ENCODE peak calls at places on chromosome 21, in seven cellular contexts. One of them, this sample, is unnamed.

GRCh38 chr21:46001821-46002681 is 20.5 kb downstream of the COL6A1 start:
- DNase-seq in cardiac muscle cell: no peak
- DNase-seq in IMR-90: no peak
- DNase-seq in K562: no peak
- DNase-seq in heart left ventricle: peak; percentile 65
- DNase-seq in LNCaP clone FGC: no peak
- DNase-seq in GM10248: no peak
- DNase-seq in this sample: no peak

GRCh38 chr21:38804617-38805281 is 980 bp upstream of the ETS2 start:
- DNase-seq in cardiac muscle cell: peak; percentile 61
- DNase-seq in IMR-90: peak; percentile 54
- DNase-seq in K562: peak; percentile 62
- DNase-seq in heart left ventricle: peak; percentile 88
- DNase-seq in LNCaP clone FGC: no peak
- DNase-seq in GM10248: peak; percentile 45
- DNase-seq in this sample: peak; percentile 76

GRCh38 chr21:33021150-33021549 is 4.6 kb upstream of the OLIG2 start:
- DNase-seq in cardiac muscle cell: no peak
- DNase-seq in IMR-90: no peak
- DNase-seq in K562: no peak
- DNase-seq in heart left ventricle: no peak
- DNase-seq in LNCaP clone FGC: no peak
- DNase-seq in GM10248: no peak
- DNase-seq in this sample: no peak

GRCh38 chr21:27759091-27759659 is 792.3 kb upstream of the ADAMTS5 start:
- DNase-seq in cardiac muscle cell: no peak
- DNase-seq in IMR-90: no peak
- DNase-seq in K562: no peak
- DNase-seq in heart left ventricle: peak; percentile 60
- DNase-seq in LNCaP clone FGC: no peak
- DNase-seq in GM10248: no peak
- DNase-seq in this sample: peak; percentile 9

GRCh38 chr21:45931397-45931969 is 50.1 kb upstream of the COL6A1 start:
- DNase-seq in cardiac muscle cell: no peak
- DNase-seq in IMR-90: no peak
- DNase-seq in K562: no peak
- DNase-seq in heart left ventricle: peak; percentile 25
- DNase-seq in LNCaP clone FGC: no peak
- DNase-seq in GM10248: no peak
- DNase-seq in this sample: no peak

GRCh38 chr21:33394260-33394659 is 9.0 kb upstream of the IFNGR2 start:
- DNase-seq in cardiac muscle cell: peak; percentile 65
- DNase-seq in IMR-90: no peak
- DNase-seq in K562: no peak
- DNase-seq in heart left ventricle: no peak
- DNase-seq in LNCaP clone FGC: no peak
- DNase-seq in GM10248: no peak
- DNase-seq in this sample: no peak

GRCh38 chr21:45420061-45420521 is 15.1 kb downstream of the COL18A1 start:
- DNase-seq in cardiac muscle cell: no peak
- DNase-seq in IMR-90: no peak
- DNase-seq in K562: no peak
- DNase-seq in heart left ventricle: peak; percentile 73
- DNase-seq in LNCaP clone FGC: no peak
- DNase-seq in GM10248: no peak
- DNase-seq in this sample: no peak

GRCh38 chr21:45471229-45472052 is 66.5 kb downstream of the COL18A1 start:
- DNase-seq in cardiac muscle cell: peak; percentile 92
- DNase-seq in IMR-90: peak; percentile 93
- DNase-seq in K562: no peak
- DNase-seq in heart left ventricle: peak; percentile 66
- DNase-seq in LNCaP clone FGC: no peak
- DNase-seq in GM10248: no peak
- DNase-seq in this sample: no peak

GRCh38 chr21:28229811-28230210 is 762.9 kb downstream of the LTN1 start:
- DNase-seq in cardiac muscle cell: peak; percentile 91
- DNase-seq in IMR-90: peak; percentile 93
- DNase-seq in K562: no peak
- DNase-seq in heart left ventricle: no peak
- DNase-seq in LNCaP clone FGC: peak; percentile 8
- DNase-seq in GM10248: no peak
- DNase-seq in this sample: no peak

GRCh38 chr21:46457801-46458314 is 833 bp upstream of the DIP2A start:
- DNase-seq in cardiac muscle cell: peak; percentile 44
- DNase-seq in IMR-90: peak; percentile 40
- DNase-seq in K562: peak; percentile 69
- DNase-seq in heart left ventricle: peak; percentile 79
- DNase-seq in LNCaP clone FGC: no peak
- DNase-seq in GM10248: peak; percentile 50
- DNase-seq in this sample: no peak

GRCh38 chr21:33870768-33871167 is 44.8 kb downstream of the ATP5PO start:
- DNase-seq in cardiac muscle cell: no peak
- DNase-seq in IMR-90: peak; percentile 31
- DNase-seq in K562: no peak
- DNase-seq in heart left ventricle: no peak
- DNase-seq in LNCaP clone FGC: no peak
- DNase-seq in GM10248: no peak
- DNase-seq in this sample: no peak

GRCh38 chr21:16117331-16117730 is 387.5 kb downstream of the USP25 start:
- DNase-seq in cardiac muscle cell: peak; percentile 39
- DNase-seq in IMR-90: no peak
- DNase-seq in K562: no peak
- DNase-seq in heart left ventricle: no peak
- DNase-seq in LNCaP clone FGC: no peak
- DNase-seq in GM10248: no peak
- DNase-seq in this sample: no peak

GRCh38 chr21:45981641-45982255 is at the start of gene COL6A1:
- DNase-seq in cardiac muscle cell: peak; percentile 85
- DNase-seq in IMR-90: peak; percentile 66
- DNase-seq in K562: peak; percentile 85
- DNase-seq in heart left ventricle: peak; percentile 87
- DNase-seq in LNCaP clone FGC: no peak
- DNase-seq in GM10248: no peak
- DNase-seq in this sample: peak; percentile 59

GRCh38 chr21:39681845-39682244 is 63.1 kb upstream of the IGSF5 start:
- DNase-seq in cardiac muscle cell: peak; percentile 19
- DNase-seq in IMR-90: peak; percentile 13
- DNase-seq in K562: no peak
- DNase-seq in heart left ventricle: no peak
- DNase-seq in LNCaP clone FGC: no peak
- DNase-seq in GM10248: no peak
- DNase-seq in this sample: no peak

GRCh38 chr21:20570824-20571232 is 427.4 kb upstream of the NCAM2 start:
- DNase-seq in cardiac muscle cell: no peak
- DNase-seq in IMR-90: no peak
- DNase-seq in K562: peak; percentile 32
- DNase-seq in heart left ventricle: no peak
- DNase-seq in LNCaP clone FGC: no peak
- DNase-seq in GM10248: no peak
- DNase-seq in this sample: peak; percentile 5

GRCh38 chr21:38297193-38297592 is 40.4 kb downstream of the KCNJ15 start:
- DNase-seq in cardiac muscle cell: no peak
- DNase-seq in IMR-90: peak; percentile 78
- DNase-seq in K562: no peak
- DNase-seq in heart left ventricle: no peak
- DNase-seq in LNCaP clone FGC: no peak
- DNase-seq in GM10248: no peak
- DNase-seq in this sample: peak; percentile 5

GRCh38 chr21:28554660-28555475 is 437.8 kb downstream of the LTN1 start:
- DNase-seq in cardiac muscle cell: peak; percentile 54
- DNase-seq in IMR-90: peak; percentile 63
- DNase-seq in K562: no peak
- DNase-seq in heart left ventricle: no peak
- DNase-seq in LNCaP clone FGC: no peak
- DNase-seq in GM10248: no peak
- DNase-seq in this sample: no peak

GRCh38 chr21:38505654-38506523 is 7.6 kb upstream of the ERG start:
- DNase-seq in cardiac muscle cell: peak; percentile 85
- DNase-seq in IMR-90: peak; percentile 71
- DNase-seq in K562: peak; percentile 31
- DNase-seq in heart left ventricle: no peak
- DNase-seq in LNCaP clone FGC: peak; percentile 25
- DNase-seq in GM10248: peak; percentile 31
- DNase-seq in this sample: peak; percentile 55

GRCh38 chr21:21003701-21004100 is 5.5 kb downstream of the NCAM2 start:
- DNase-seq in cardiac muscle cell: peak; percentile 57
- DNase-seq in IMR-90: peak; percentile 37
- DNase-seq in K562: peak; percentile 31
- DNase-seq in heart left ventricle: no peak
- DNase-seq in LNCaP clone FGC: peak; percentile 64
- DNase-seq in GM10248: no peak
- DNase-seq in this sample: peak; percentile 32

GRCh38 chr21:28521932-28522826 is 470.5 kb downstream of the LTN1 start:
- DNase-seq in cardiac muscle cell: peak; percentile 60
- DNase-seq in IMR-90: peak; percentile 79
- DNase-seq in K562: no peak
- DNase-seq in heart left ventricle: no peak
- DNase-seq in LNCaP clone FGC: no peak
- DNase-seq in GM10248: no peak
- DNase-seq in this sample: peak; percentile 22

GRCh38 chr21:27024316-27024715 is 57.4 kb upstream of the ADAMTS5 start:
- DNase-seq in cardiac muscle cell: peak; percentile 41
- DNase-seq in IMR-90: peak; percentile 71
- DNase-seq in K562: no peak
- DNase-seq in heart left ventricle: no peak
- DNase-seq in LNCaP clone FGC: no peak
- DNase-seq in GM10248: no peak
- DNase-seq in this sample: no peak

GRCh38 chr21:29378814-29379213 is 80.1 kb downstream of the BACH1 start:
- DNase-seq in cardiac muscle cell: peak; percentile 63
- DNase-seq in IMR-90: peak; percentile 56
- DNase-seq in K562: no peak
- DNase-seq in heart left ventricle: no peak
- DNase-seq in LNCaP clone FGC: no peak
- DNase-seq in GM10248: no peak
- DNase-seq in this sample: no peak

GRCh38 chr21:25313891-25314646 is 293.2 kb downstream of the MRPL39 start:
- DNase-seq in cardiac muscle cell: peak; percentile 57
- DNase-seq in IMR-90: peak; percentile 67
- DNase-seq in K562: no peak
- DNase-seq in heart left ventricle: no peak
- DNase-seq in LNCaP clone FGC: no peak
- DNase-seq in GM10248: no peak
- DNase-seq in this sample: no peak
- TF ChIP-seq CTCF in cardiac muscle cell: peak; percentile 43
- TF ChIP-seq CTCF in IMR-90: peak; percentile 68
- TF ChIP-seq CTCF in K562: no peak
- TF ChIP-seq CTCF in heart left ventricle: peak; percentile 24
- TF ChIP-seq CTCF in LNCaP clone FGC: peak; percentile 32
- TF ChIP-seq CTCF in GM10248: peak; percentile 39
- TF ChIP-seq CTCF in this sample: no peak

GRCh38 chr21:42537106-42537742 is 23.6 kb downstream of the SLC37A1 start:
- DNase-seq in cardiac muscle cell: no peak
- DNase-seq in IMR-90: no peak
- DNase-seq in K562: peak; percentile 48
- DNase-seq in heart left ventricle: no peak
- DNase-seq in LNCaP clone FGC: no peak
- DNase-seq in GM10248: no peak
- DNase-seq in this sample: no peak
- TF ChIP-seq CTCF in cardiac muscle cell: peak; percentile 29
- TF ChIP-seq CTCF in IMR-90: peak; percentile 16
- TF ChIP-seq CTCF in K562: peak; percentile 68
- TF ChIP-seq CTCF in heart left ventricle: peak; percentile 17
- TF ChIP-seq CTCF in LNCaP clone FGC: peak; percentile 62
- TF ChIP-seq CTCF in GM10248: peak; percentile 55
- TF ChIP-seq CTCF in this sample: no peak

DNA sequence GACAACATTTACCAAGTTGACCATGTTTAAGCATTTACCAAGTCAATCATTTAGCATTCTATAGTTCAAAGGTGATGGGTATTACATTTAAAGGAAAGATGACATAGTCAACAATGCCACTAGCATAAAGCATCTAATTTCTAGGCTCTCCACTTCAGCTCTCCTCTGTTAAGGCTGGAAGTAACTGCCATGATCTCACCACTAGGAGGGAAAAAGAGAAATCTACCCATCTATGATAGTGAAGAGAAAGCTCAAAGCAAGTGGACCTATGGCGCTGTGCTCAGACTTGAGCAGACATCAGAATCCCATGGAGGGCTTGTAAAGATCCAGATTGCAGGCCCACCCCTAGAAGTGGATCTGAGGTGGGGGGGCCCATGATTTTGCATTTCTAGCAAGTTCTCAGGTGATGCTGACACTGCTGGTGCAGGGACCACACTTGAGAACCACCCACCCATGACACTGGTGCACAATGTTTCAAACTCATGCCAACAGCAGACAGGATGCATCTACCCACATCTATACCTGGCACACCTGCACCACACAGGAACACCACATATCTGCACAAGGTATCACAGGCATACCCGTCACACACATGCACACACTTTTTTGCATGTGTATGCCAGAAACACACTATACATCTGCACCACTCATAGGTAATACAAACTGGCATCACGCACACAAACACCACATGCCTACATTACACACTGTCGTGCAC is 392.9 kb upstream of the RUNX1 start:
- DNase-seq in cardiac muscle cell: no peak
- DNase-seq in IMR-90: no peak
- DNase-seq in K562: no peak
- DNase-seq in heart left ventricle: no peak
- DNase-seq in LNCaP clone FGC: no peak
- DNase-seq in GM10248: no peak
- DNase-seq in this sample: no peak
- TF ChIP-seq CTCF in cardiac muscle cell: peak; percentile 21
- TF ChIP-seq CTCF in IMR-90: peak; percentile 10
- TF ChIP-seq CTCF in K562: peak; percentile 11
- TF ChIP-seq CTCF in heart left ventricle: no peak
- TF ChIP-seq CTCF in LNCaP clone FGC: peak; percentile 12
- TF ChIP-seq CTCF in GM10248: no peak
- TF ChIP-seq CTCF in this sample: no peak

DNA sequence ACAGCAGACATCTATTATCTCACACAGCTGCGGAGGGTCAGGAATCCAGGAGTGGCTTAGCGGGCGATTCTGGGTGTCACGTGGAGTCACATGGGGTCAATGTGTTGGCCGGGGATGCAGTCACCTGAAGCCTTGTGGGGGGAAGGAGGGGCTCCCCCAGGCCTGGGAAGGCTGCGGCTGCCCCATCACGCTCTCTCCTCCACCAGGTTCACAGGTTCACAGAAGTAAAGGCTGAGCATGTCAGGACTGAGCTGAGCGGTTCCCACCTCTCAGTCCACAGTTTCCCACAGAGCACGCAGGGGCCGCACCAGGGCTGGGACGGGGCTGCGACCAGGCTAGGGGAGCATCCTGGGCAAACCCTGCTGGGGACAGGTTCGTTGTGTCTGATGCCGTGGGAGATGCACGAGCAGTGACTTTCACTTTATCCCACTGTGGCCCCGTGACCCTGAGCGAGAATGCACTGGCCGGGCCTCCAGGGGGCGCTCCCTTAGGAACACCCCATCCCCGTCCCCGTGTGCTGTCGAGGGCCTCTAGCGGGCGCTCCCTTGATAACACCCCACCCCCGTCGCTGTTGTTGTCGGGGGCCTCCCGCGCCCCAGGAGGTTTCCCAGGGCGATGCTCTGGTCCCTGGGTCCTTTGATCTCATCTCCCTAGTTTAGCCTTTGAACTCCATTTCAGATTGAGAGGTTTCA is 73.2 kb upstream of the TRAPPC10 start:
- DNase-seq in cardiac muscle cell: peak; percentile 75
- DNase-seq in IMR-90: peak; percentile 59
- DNase-seq in K562: peak; percentile 97
- DNase-seq in heart left ventricle: peak; percentile 91
- DNase-seq in LNCaP clone FGC: no peak
- DNase-seq in GM10248: peak; percentile 94
- DNase-seq in this sample: peak; percentile 91
- TF ChIP-seq CTCF in cardiac muscle cell: peak; percentile 99
- TF ChIP-seq CTCF in IMR-90: peak; percentile 99
- TF ChIP-seq CTCF in K562: peak; percentile 100
- TF ChIP-seq CTCF in heart left ventricle: peak; percentile 91
- TF ChIP-seq CTCF in LNCaP clone FGC: peak; percentile 99
- TF ChIP-seq CTCF in GM10248: peak; percentile 99
- TF ChIP-seq CTCF in this sample: peak; percentile 93